ENCODE peak calls at places on chromosomes 13 and 19, in seven cellular contexts. L, J, D, V, H, B and Y are unnamed samples.

GRCh38 chr19:18972301-18972831 is 31.3 kb upstream of the HOMER3 start:
- DNase-seq in L (no peak), J (no peak), D (no peak), V (no peak), H (peak), B (peak), Y (no peak)

GRCh38 chr13:63163903-63164302 is 1748.3 kb upstream of the PCDH20 start:
- DNase-seq in L (no peak), J (no peak), D (no peak), V (no peak), H (no peak), B (no peak), Y (no peak)

GRCh38 chr19:344625-345319 is at the start of gene MIER2:
- DNase-seq in L (peak), J (peak), D (no peak), V (no peak), H (peak), B (peak), Y (peak)

GRCh38 chr19:12333162-12334159 is at the start of gene ZNF563:
- DNase-seq in L (peak), J (peak), D (peak), V (peak), H (peak), B (peak), Y (peak)

GRCh38 chr19:16626796-16627193 is 1.2 kb downstream of the MED26 start:
- DNase-seq in L (no peak), J (no peak), D (no peak), V (no peak), H (no peak), B (no peak), Y (no peak)

GRCh38 chr19:35755550-35756371 is 1.1 kb downstream of the HSPB6 start:
- DNase-seq in L (peak), J (peak), D (no peak), V (no peak), H (peak), B (peak), Y (no peak)

GRCh38 chr19:42325896-42326771 is 699 bp downstream of the MEGF8 start:
- DNase-seq in L (no peak), J (no peak), D (no peak), V (peak), H (no peak), B (no peak), Y (no peak)

GRCh38 chr19:51524661-51525264 is 6.7 kb downstream of the SIGLEC6 start:
- DNase-seq in L (no peak), J (no peak), D (no peak), V (no peak), H (no peak), B (no peak), Y (peak)

GRCh38 chr19:415292-415691 is 6.3 kb upstream of the C2CD4C start:
- DNase-seq in L (no peak), J (no peak), D (no peak), V (no peak), H (no peak), B (no peak), Y (no peak)

GRCh38 chr13:51674276-51674675 is 90.0 kb downstream of the WDFY2 start:
- DNase-seq in L (no peak), J (no peak), D (no peak), V (no peak), H (no peak), B (no peak), Y (no peak)

GRCh38 chr19:14073925-14074838 is 1.6 kb downstream of the MISP3 start:
- DNase-seq in L (peak), J (peak), D (no peak), V (no peak), H (no peak), B (peak), Y (no peak)

GRCh38 chr19:40150170-40150569 is 41.1 kb upstream of the MAP3K10 start:
- DNase-seq in L (no peak), J (no peak), D (no peak), V (no peak), H (peak), B (peak), Y (no peak)

GRCh38 chr19:17078920-17079709 is 3.5 kb downstream of the MYO9B start:
- DNase-seq in L (no peak), J (no peak), D (no peak), V (no peak), H (no peak), B (peak), Y (no peak)

GRCh38 chr19:39473443-39473960 is 7.1 kb upstream of the TIMM50 start:
- DNase-seq in L (no peak), J (no peak), D (no peak), V (no peak), H (no peak), B (no peak), Y (no peak)

GRCh38 chr19:40410030-40410389 is 3.2 kb downstream of the PRX start:
- DNase-seq in L (no peak), J (no peak), D (no peak), V (no peak), H (no peak), B (no peak), Y (no peak)

GRCh38 chr13:77184455-77184854 is 142.4 kb downstream of the MYCBP2 start:
- DNase-seq in L (no peak), J (no peak), D (no peak), V (peak), H (peak), B (no peak), Y (no peak)

GRCh38 chr19:7544626-7545025 is 9.1 kb downstream of the PNPLA6 start:
- DNase-seq in L (no peak), J (no peak), D (no peak), V (no peak), H (no peak), B (no peak), Y (no peak)

GRCh38 chr19:45177817-45178261 is at the start of gene TRAPPC6A:
- DNase-seq in L (no peak), J (no peak), D (no peak), V (no peak), H (peak), B (peak), Y (no peak)

GRCh38 chr13:114104626-114105350 is 27.6 kb downstream of the RASA3 start:
- DNase-seq in L (no peak), J (peak), D (no peak), V (no peak), H (no peak), B (no peak), Y (peak)

GRCh38 chr13:36450534-36450933 is 18.2 kb downstream of the CCNA1 start:
- DNase-seq in L (no peak), J (no peak), D (no peak), V (no peak), H (no peak), B (no peak), Y (no peak)

GRCh38 chr19:38265213-38265861 is 964 bp downstream of the SPINT2 start:
- DNase-seq in L (no peak), J (no peak), D (no peak), V (no peak), H (no peak), B (peak), Y (no peak)

GRCh38 chr13:49586717-49587116 is 1.4 kb upstream of the RCBTB1 start:
- DNase-seq in L (no peak), J (no peak), D (no peak), V (no peak), H (no peak), B (no peak), Y (no peak)

GRCh38 chr19:32879741-32880140 is 10.2 kb upstream of the SLC7A9 start:
- DNase-seq in L (no peak), J (no peak), D (no peak), V (no peak), H (no peak), B (no peak), Y (no peak)

GRCh38 chr13:100751826-100752225 is 77.2 kb upstream of the TMTC4 start:
- DNase-seq in L (no peak), J (no peak), D (no peak), V (no peak), H (no peak), B (no peak), Y (no peak)

DNA sequence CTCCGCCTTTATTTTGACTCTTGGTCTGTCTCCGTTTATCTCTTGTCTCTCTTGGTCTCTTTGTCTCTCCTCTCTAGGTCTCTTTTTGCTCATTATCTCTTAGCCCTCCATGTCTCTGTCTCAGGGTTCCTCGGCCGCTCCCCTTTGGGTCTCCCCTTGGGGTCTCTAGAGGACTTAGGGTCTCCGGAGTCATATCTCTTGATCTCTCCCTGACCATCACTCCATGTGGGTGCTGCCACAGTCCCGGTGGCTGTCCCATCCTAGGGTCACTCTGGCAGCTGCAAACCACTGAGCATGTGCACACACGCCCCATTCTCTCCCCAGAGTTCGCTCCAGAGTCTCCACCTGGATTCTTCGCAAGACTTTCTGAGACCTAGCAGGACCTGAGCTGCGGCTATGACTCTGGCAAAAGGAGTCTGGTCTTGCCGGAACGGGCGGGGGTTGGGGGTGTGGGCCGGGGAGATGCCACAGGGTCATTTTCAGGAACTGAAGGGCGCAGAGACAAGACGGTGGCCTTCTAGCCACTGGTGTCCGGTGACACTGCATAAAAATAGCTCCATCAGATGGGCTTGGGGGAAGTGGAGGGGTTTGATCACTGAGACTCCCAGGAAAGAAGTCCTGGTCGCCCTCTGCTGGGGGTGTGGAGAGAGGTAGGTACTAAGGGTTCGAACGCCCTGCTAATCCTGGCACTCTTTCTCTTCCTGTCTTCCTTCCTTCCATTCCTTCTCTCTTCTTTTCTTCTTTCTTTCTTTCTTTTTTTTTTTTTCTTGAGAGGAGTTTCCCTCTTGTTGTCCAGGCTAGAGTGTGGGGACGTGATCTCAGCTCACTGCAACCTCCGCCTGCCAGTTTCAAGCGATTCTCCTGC is 1.2 kb upstream of the KCNA7 start:
- DNase-seq in L (no peak), J (no peak), D (no peak), V (no peak), H (peak), B (no peak), Y (no peak)
- TF ChIP-seq CTCF in L (no peak), J (no peak), D (peak), V (peak), H (peak), B (peak), Y (peak)

GRCh38 chr13:74289861-74290260 is 155.7 kb upstream of the KLF12 start:
- DNase-seq in L (no peak), J (no peak), D (no peak), V (no peak), H (no peak), B (no peak), Y (no peak)
- TF ChIP-seq CTCF in L (no peak), J (no peak), D (no peak), V (no peak), H (no peak), B (no peak), Y (no peak)

DNA sequence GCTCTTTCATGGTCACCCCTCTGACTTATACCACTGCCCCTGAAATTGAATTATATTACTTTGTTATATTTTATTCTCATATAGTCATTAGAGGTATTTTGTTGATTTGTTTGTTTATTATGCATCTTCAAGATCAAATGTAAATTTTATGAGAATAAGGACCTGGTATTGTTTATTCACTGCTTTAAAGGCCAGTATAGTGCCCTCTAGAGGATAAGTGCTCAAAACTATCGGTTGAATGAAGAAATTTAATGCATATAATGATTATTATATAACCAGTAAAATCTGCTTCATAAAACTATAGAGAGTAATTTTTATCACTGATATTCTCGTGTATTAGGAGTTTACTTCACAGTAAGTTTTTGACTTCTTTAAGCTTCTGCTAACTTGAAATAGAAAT is 1401.9 kb downstream of the SLITRK1 start:
- DNase-seq in L (no peak), J (no peak), D (no peak), V (peak), H (no peak), B (peak), Y (no peak)
- TF ChIP-seq CTCF in L (no peak), J (no peak), D (no peak), V (peak), H (no peak), B (peak), Y (peak)

GRCh38 chr19:3589439-3589838 is 4.2 kb downstream of the GIPC3 start:
- DNase-seq in L (no peak), J (no peak), D (no peak), V (no peak), H (no peak), B (no peak), Y (no peak)

GRCh38 chr19:3589949-3590348 is 4.7 kb downstream of the GIPC3 start:
- DNase-seq in L (no peak), J (no peak), D (no peak), V (no peak), H (no peak), B (no peak), Y (no peak)

GRCh38 chr19:3586707-3587346 is 1.5 kb downstream of the GIPC3 start:
- DNase-seq in L (no peak), J (no peak), D (no peak), V (no peak), H (no peak), B (no peak), Y (no peak)

GRCh38 chr19:3585301-3586123 is at the start of gene GIPC3:
- DNase-seq in L (no peak), J (no peak), D (no peak), V (no peak), H (no peak), B (no peak), Y (no peak)

GRCh38 chr19:3586124-3586626 is 897 bp downstream of the GIPC3 start:
- DNase-seq in L (no peak), J (no peak), D (no peak), V (no peak), H (no peak), B (no peak), Y (no peak)
- TF ChIP-seq CTCF in L (peak), J (peak), D (peak), V (peak), H (peak), B (peak), Y (peak)

GRCh38 chr19:11204943-11205349 is 7.6 kb upstream of the KANK2 start:
- DNase-seq in L (peak), J (peak), D (no peak), V (no peak), H (no peak), B (no peak), Y (no peak)

GRCh38 chr19:11202488-11203193 is 5.3 kb upstream of the KANK2 start:
- DNase-seq in L (no peak), J (no peak), D (no peak), V (no peak), H (no peak), B (no peak), Y (peak)

GRCh38 chr19:11203194-11204075 is 6.1 kb upstream of the KANK2 start:
- DNase-seq in L (peak), J (peak), D (no peak), V (peak), H (peak), B (peak), Y (no peak)

GRCh38 chr19:11205939-11206570 is 8.7 kb upstream of the KANK2 start:
- DNase-seq in L (no peak), J (no peak), D (no peak), V (peak), H (no peak), B (no peak), Y (no peak)

GRCh38 chr19:11204076-11204602 is 6.8 kb upstream of the KANK2 start:
- DNase-seq in L (no peak), J (no peak), D (no peak), V (no peak), H (no peak), B (no peak), Y (no peak)
- TF ChIP-seq CTCF in L (no peak), J (no peak), D (no peak), V (no peak), H (no peak), B (no peak), Y (peak)

DNA sequence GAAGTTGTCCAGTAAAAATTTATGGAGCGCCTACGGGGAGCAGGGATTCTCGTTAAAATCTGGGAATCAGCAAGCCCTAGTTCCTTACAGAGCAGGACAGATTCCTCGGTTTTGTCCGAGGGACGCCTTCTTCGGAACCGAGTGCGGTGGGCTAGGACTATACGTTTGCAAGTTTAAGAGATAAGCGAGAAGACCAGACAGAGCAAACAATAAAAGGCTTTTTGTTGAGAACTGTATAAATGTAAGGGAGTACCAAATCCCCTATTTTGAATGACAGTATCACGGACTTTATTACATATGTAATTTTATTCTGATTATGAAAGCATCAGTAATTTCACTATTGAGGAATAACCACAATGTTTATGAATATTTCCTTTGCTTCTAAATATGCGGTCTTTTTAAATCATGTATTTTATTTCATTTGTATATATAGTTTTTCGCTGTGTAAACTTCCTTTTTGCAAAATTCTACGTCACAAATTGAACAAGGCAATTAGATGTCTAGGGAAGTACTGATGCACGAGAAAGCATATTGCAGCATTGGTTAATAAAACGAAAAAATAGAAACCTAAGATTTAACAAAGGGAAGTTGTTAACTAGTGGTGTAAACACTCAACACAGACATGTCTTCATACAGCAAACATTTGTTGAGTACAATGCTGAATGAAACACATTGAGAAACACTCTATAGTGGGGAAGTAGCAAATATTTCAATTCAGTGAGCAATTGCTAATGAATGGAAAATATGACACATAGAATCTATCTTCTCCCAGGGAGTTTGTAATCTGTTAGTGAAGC is 1.2 kb upstream of the ANKRD10 start:
- DNase-seq in L (no peak), J (no peak), D (no peak), V (no peak), H (peak), B (peak), Y (no peak)
- TF ChIP-seq CTCF in L (no peak), J (no peak), D (no peak), V (no peak), H (no peak), B (no peak), Y (no peak)

GRCh38 chr13:28719227-28719562 is 425 bp upstream of the SLC46A3 start:
- DNase-seq in L (no peak), J (no peak), D (no peak), V (no peak), H (no peak), B (no peak), Y (no peak)

GRCh38 chr13:28718186-28718537 is 608 bp downstream of the SLC46A3 start:
- DNase-seq in L (no peak), J (no peak), D (no peak), V (no peak), H (peak), B (peak), Y (no peak)

GRCh38 chr13:28719656-28720055 is 886 bp upstream of the SLC46A3 start:
- DNase-seq in L (no peak), J (no peak), D (no peak), V (no peak), H (peak), B (peak), Y (no peak)

GRCh38 chr13:28717170-28717569 is 1.6 kb downstream of the SLC46A3 start:
- DNase-seq in L (no peak), J (no peak), D (no peak), V (no peak), H (no peak), B (no peak), Y (no peak)

DNA sequence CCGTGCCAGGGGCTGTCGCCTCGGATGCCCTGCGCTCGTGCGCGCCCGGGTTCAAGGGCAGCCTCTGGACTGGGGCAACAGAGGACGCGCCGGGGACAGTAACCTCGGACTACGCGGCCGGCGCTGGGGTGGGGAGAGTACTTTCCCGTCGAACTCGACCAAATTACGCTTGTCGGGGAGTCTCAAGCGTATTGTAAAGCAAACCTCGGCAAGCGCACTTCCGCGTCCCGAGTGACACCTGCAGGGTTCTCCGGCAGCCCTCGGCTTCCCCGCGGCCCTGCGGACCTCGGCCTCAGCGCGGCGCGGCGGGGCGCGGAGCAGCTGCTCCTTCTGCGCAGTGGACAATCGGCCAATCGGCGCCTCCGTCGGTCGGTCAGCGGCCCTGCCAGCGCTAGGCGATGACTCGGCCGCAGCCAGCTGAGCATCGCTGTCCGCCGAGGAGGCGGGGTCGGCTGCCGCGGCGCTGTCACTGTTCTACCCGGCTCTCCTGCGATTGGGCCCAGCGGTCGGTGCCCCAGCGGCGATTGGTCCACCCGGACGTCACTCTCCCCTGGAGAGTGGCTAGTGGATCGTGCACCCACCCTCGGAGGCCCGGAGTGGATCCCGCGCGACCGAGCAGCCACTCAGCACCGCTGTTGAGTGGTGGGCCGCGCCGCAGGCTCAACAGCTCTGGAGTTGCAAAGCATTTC is at the start of gene SLC46A3:
- DNase-seq in L (peak), J (peak), D (peak), V (peak), H (peak), B (peak), Y (peak)
- TF ChIP-seq CTCF in L (no peak), J (no peak), D (no peak), V (no peak), H (no peak), B (no peak), Y (peak)